ENCODE peak calls at places on chromosomes 13 and 19, in ten cellular contexts. One of them, this sample, is unnamed.
A peak's percentile ranks its signal among the peaks of the same experiment; 100 is the strongest.

GRCh38 chr19:21940684-21941083 is 70.1 kb downstream of the ZNF208 start:
- DNase-seq in endothelial cell of umbilical vein: no peak
- DNase-seq in spleen: no peak
- DNase-seq in GM12891: no peak
- DNase-seq in prostate gland: no peak
- DNase-seq in sigmoid colon: no peak
- DNase-seq in stomach: no peak
- DNase-seq in H1: no peak
- DNase-seq in transverse colon: no peak
- DNase-seq in HCT116: no peak
- DNase-seq in this sample: no peak

GRCh38 chr19:33804021-33804799 is 7.5 kb downstream of the KCTD15 start:
- DNase-seq in endothelial cell of umbilical vein: no peak
- DNase-seq in spleen: no peak
- DNase-seq in GM12891: no peak
- DNase-seq in prostate gland: peak; percentile 73
- DNase-seq in sigmoid colon: peak; percentile 94
- DNase-seq in stomach: peak; percentile 95
- DNase-seq in H1: no peak
- DNase-seq in transverse colon: peak; percentile 94
- DNase-seq in HCT116: no peak
- DNase-seq in this sample: no peak

GRCh38 chr19:16544468-16545231 is 2.4 kb upstream of the CHERP start:
- DNase-seq in endothelial cell of umbilical vein: no peak
- DNase-seq in spleen: no peak
- DNase-seq in GM12891: no peak
- DNase-seq in prostate gland: no peak
- DNase-seq in sigmoid colon: no peak
- DNase-seq in stomach: no peak
- DNase-seq in H1: no peak
- DNase-seq in transverse colon: no peak
- DNase-seq in HCT116: no peak
- DNase-seq in this sample: no peak

GRCh38 chr13:26011996-26012688 is 39.7 kb downstream of the SHISA2 start:
- DNase-seq in endothelial cell of umbilical vein: no peak
- DNase-seq in spleen: peak; percentile 82
- DNase-seq in GM12891: no peak
- DNase-seq in prostate gland: no peak
- DNase-seq in sigmoid colon: no peak
- DNase-seq in stomach: no peak
- DNase-seq in H1: no peak
- DNase-seq in transverse colon: no peak
- DNase-seq in HCT116: no peak
- DNase-seq in this sample: no peak

GRCh38 chr19:39032164-39032918 is at the start of gene FBXO27:
- DNase-seq in endothelial cell of umbilical vein: no peak
- DNase-seq in spleen: no peak
- DNase-seq in GM12891: no peak
- DNase-seq in prostate gland: peak; percentile 10
- DNase-seq in sigmoid colon: no peak
- DNase-seq in stomach: no peak
- DNase-seq in H1: no peak
- DNase-seq in transverse colon: peak; percentile 10
- DNase-seq in HCT116: peak; percentile 16
- DNase-seq in this sample: peak; percentile 54

GRCh38 chr19:4474504-4475136 is 2.5 kb downstream of the HDGFL2 start:
- DNase-seq in endothelial cell of umbilical vein: peak; percentile 75
- DNase-seq in spleen: no peak
- DNase-seq in GM12891: peak; percentile 85
- DNase-seq in prostate gland: no peak
- DNase-seq in sigmoid colon: no peak
- DNase-seq in stomach: no peak
- DNase-seq in H1: peak; percentile 68
- DNase-seq in transverse colon: no peak
- DNase-seq in HCT116: no peak
- DNase-seq in this sample: no peak

GRCh38 chr19:17125728-17126677 is 50.4 kb downstream of the MYO9B start:
- DNase-seq in endothelial cell of umbilical vein: no peak
- DNase-seq in spleen: peak; percentile 95
- DNase-seq in GM12891: peak; percentile 68
- DNase-seq in prostate gland: no peak
- DNase-seq in sigmoid colon: peak; percentile 80
- DNase-seq in stomach: peak; percentile 47
- DNase-seq in H1: no peak
- DNase-seq in transverse colon: peak; percentile 68
- DNase-seq in HCT116: no peak
- DNase-seq in this sample: peak; percentile 61

GRCh38 chr19:33831835-33832234 is 35.2 kb downstream of the KCTD15 start:
- DNase-seq in endothelial cell of umbilical vein: no peak
- DNase-seq in spleen: no peak
- DNase-seq in GM12891: no peak
- DNase-seq in prostate gland: no peak
- DNase-seq in sigmoid colon: no peak
- DNase-seq in stomach: no peak
- DNase-seq in H1: no peak
- DNase-seq in transverse colon: no peak
- DNase-seq in HCT116: no peak
- DNase-seq in this sample: no peak

DNA sequence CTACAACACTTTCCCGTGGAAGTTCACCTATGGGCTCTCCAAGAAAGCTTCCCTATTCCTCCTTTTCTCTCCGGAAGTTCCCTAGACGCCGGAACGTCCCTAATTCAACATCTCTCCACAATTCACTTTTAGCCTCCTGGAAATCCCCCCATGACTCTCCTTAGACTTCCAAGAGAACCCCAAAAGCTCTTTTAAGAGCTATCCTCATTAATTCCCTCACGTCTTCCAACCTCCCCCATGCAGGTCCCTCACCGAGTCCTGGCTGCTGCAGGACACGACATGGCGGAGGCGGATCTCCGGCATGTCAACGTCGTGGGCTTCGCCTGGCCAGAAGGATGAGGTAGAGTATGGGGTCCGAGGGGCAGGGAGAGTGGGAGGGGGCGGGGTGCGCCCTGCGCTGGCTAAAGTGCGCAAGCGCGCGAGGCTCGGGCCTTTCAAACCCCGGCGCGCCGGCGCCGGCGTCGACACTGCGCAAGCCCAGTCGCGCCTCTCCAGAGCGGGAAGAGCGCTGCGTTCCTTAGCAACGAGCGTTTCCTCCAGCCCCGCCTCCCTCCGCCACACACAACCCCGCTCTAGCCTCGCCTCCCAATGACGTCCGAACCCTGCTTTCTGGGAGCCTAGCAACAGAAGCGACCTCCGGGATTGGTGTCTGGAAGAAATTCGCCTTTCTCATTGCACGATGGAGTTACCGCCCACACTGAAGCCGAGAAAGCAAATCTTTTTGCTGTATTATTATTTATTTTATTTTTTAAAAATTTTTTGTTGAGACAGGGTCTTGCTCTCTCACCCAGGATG is at the start of the genes PINLYP and XRCC1:
- DNase-seq in endothelial cell of umbilical vein: peak; percentile 99
- DNase-seq in spleen: peak; percentile 99
- DNase-seq in GM12891: peak; percentile 97
- DNase-seq in prostate gland: peak; percentile 97
- DNase-seq in sigmoid colon: peak; percentile 99
- DNase-seq in stomach: peak; percentile 98
- DNase-seq in H1: peak; percentile 95
- DNase-seq in transverse colon: peak; percentile 98
- DNase-seq in HCT116: peak; percentile 98
- DNase-seq in this sample: peak; percentile 99
- TF ChIP-seq POLR2AphosphoS5 in endothelial cell of umbilical vein: peak; percentile 70
- TF ChIP-seq POLR2AphosphoS5 in spleen: peak; percentile 91
- TF ChIP-seq POLR2AphosphoS5 in GM12891: no peak
- TF ChIP-seq POLR2AphosphoS5 in prostate gland: peak; percentile 94
- TF ChIP-seq POLR2AphosphoS5 in sigmoid colon: peak; percentile 79
- TF ChIP-seq POLR2AphosphoS5 in stomach: peak; percentile 55
- TF ChIP-seq POLR2AphosphoS5 in H1: peak; percentile 77
- TF ChIP-seq POLR2AphosphoS5 in transverse colon: peak; percentile 55
- TF ChIP-seq POLR2AphosphoS5 in HCT116: peak; percentile 54
- TF ChIP-seq POLR2AphosphoS5 in this sample: peak; percentile 74

DNA sequence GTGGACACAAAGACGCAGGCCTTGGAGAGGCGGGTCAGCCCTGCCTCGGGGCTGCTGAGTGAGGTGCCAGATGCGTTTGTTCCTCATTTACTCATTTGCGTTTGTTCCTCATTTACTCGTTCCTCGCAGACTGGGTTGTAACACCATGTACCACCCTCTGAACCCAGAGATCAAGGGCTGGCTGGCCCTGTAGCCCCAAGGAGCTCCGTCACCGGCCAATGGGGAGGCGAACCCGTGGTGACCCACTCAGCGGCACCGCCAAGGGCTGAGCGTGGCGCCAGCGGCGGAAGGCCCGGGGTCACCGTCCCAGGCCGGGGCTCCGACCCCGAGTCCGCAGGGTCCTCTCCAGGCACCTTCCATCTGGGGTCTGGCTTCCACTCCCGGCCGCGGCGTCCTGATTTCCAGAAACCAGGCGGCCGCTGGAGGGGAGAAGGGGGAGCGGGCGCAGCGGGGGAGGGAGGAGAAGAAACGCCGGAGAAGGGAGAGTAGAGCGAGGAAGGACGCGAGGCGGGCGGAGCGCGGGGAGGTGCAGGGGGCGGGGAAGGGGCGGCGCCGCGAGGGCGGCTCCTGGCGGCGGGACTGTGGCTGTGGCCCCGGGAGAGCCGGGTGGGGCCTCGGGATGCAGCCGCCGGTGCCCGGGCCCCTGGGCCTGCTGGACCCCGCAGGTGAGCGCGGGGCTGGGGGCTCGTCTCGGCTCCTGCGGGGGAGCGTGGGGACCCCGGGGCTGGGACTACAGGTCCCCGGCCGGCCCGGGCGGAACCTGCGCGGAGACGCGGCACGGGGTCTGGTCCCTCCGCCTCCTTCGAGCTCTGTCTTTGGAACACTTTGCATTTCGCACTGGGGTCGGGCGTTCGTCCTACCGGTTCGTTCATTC is at the start of gene TMEM255B:
- DNase-seq in endothelial cell of umbilical vein: peak; percentile 81
- DNase-seq in spleen: peak; percentile 96
- DNase-seq in GM12891: peak; percentile 96
- DNase-seq in prostate gland: peak; percentile 71
- DNase-seq in sigmoid colon: peak; percentile 91
- DNase-seq in stomach: peak; percentile 88
- DNase-seq in H1: no peak
- DNase-seq in transverse colon: peak; percentile 88
- DNase-seq in HCT116: peak; percentile 10
- DNase-seq in this sample: peak; percentile 98
- TF ChIP-seq POLR2AphosphoS5 in endothelial cell of umbilical vein: peak; percentile 89
- TF ChIP-seq POLR2AphosphoS5 in spleen: peak; percentile 89
- TF ChIP-seq POLR2AphosphoS5 in GM12891: no peak
- TF ChIP-seq POLR2AphosphoS5 in prostate gland: no peak
- TF ChIP-seq POLR2AphosphoS5 in sigmoid colon: peak; percentile 33
- TF ChIP-seq POLR2AphosphoS5 in stomach: no peak
- TF ChIP-seq POLR2AphosphoS5 in H1: no peak
- TF ChIP-seq POLR2AphosphoS5 in transverse colon: no peak
- TF ChIP-seq POLR2AphosphoS5 in HCT116: no peak
- TF ChIP-seq POLR2AphosphoS5 in this sample: no peak

DNA sequence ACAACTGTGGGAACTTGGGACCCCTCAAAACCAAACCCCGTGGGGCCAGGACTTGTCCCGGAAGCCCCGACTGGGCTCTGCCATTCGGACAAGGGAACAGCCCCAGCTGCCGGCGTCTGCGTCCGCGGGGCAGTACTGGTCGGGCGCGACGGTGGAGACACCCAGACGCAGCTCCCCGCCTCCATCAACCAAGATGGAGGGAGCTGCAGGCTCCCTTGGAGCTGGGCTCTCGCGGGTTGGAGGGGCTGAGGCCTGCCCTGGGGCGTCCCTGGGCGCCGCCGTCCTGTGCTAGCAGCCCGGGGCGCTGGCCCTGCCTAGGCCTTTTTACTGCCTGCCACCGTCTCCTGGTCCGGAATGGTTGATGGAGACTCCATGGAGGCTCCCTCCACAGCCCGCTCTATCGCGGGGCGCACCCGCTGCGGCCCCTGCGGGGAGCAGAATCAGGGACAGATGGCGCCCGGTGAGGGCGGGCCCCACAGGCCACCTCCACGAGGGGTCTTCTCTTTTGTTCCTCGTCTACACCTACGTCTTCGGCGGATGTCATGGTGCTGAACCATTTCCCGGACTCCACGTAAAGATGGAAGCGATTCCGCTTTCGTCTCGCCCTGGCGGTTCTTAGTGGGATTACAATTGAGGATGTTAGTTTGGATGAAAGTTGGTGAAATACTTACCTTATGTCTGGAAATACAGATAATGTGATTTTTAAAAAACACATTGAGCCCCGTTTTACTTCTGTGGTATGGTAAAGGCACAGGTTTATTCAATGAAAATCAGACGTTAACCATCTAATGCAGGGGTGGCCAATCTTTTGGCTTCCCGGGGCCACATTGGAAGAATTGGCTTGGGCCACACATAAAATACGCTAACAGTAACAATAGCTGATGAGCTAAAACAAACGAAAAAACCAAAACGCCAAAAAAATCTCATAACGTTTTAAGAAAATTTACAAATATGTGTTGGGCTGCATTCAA is 1.2 kb upstream of the ZMYM5 start:
- DNase-seq in endothelial cell of umbilical vein: peak; percentile 75
- DNase-seq in spleen: peak; percentile 94
- DNase-seq in GM12891: peak; percentile 23
- DNase-seq in prostate gland: peak; percentile 61
- DNase-seq in sigmoid colon: peak; percentile 83
- DNase-seq in stomach: peak; percentile 70
- DNase-seq in H1: no peak
- DNase-seq in transverse colon: peak; percentile 75
- DNase-seq in HCT116: no peak
- DNase-seq in this sample: peak; percentile 92
- TF ChIP-seq POLR2AphosphoS5 in endothelial cell of umbilical vein: no peak
- TF ChIP-seq POLR2AphosphoS5 in spleen: peak; percentile 43
- TF ChIP-seq POLR2AphosphoS5 in GM12891: peak; percentile 54
- TF ChIP-seq POLR2AphosphoS5 in prostate gland: peak; percentile 30
- TF ChIP-seq POLR2AphosphoS5 in sigmoid colon: no peak
- TF ChIP-seq POLR2AphosphoS5 in stomach: peak; percentile 49
- TF ChIP-seq POLR2AphosphoS5 in H1: peak; percentile 48
- TF ChIP-seq POLR2AphosphoS5 in transverse colon: no peak
- TF ChIP-seq POLR2AphosphoS5 in HCT116: peak; percentile 15
- TF ChIP-seq POLR2AphosphoS5 in this sample: no peak

GRCh38 chr13:103926118-103926517 is 859.9 kb upstream of the SLC10A2 start:
- DNase-seq in endothelial cell of umbilical vein: no peak
- DNase-seq in spleen: no peak
- DNase-seq in GM12891: no peak
- DNase-seq in prostate gland: no peak
- DNase-seq in sigmoid colon: no peak
- DNase-seq in stomach: no peak
- DNase-seq in H1: no peak
- DNase-seq in transverse colon: no peak
- DNase-seq in HCT116: no peak
- DNase-seq in this sample: no peak

GRCh38 chr13:103935117-103935516 is 868.9 kb upstream of the SLC10A2 start:
- DNase-seq in endothelial cell of umbilical vein: no peak
- DNase-seq in spleen: no peak
- DNase-seq in GM12891: no peak
- DNase-seq in prostate gland: no peak
- DNase-seq in sigmoid colon: no peak
- DNase-seq in stomach: no peak
- DNase-seq in H1: no peak
- DNase-seq in transverse colon: no peak
- DNase-seq in HCT116: peak; percentile 6
- DNase-seq in this sample: no peak

GRCh38 chr13:103931396-103931795 is 865.2 kb upstream of the SLC10A2 start:
- DNase-seq in endothelial cell of umbilical vein: no peak
- DNase-seq in spleen: no peak
- DNase-seq in GM12891: no peak
- DNase-seq in prostate gland: no peak
- DNase-seq in sigmoid colon: no peak
- DNase-seq in stomach: no peak
- DNase-seq in H1: no peak
- DNase-seq in transverse colon: no peak
- DNase-seq in HCT116: no peak
- DNase-seq in this sample: no peak

GRCh38 chr13:103931885-103932284 is 865.7 kb upstream of the SLC10A2 start:
- DNase-seq in endothelial cell of umbilical vein: no peak
- DNase-seq in spleen: no peak
- DNase-seq in GM12891: no peak
- DNase-seq in prostate gland: no peak
- DNase-seq in sigmoid colon: no peak
- DNase-seq in stomach: no peak
- DNase-seq in H1: no peak
- DNase-seq in transverse colon: no peak
- DNase-seq in HCT116: no peak
- DNase-seq in this sample: no peak
- TF ChIP-seq POLR2AphosphoS5 in endothelial cell of umbilical vein: no peak
- TF ChIP-seq POLR2AphosphoS5 in spleen: no peak
- TF ChIP-seq POLR2AphosphoS5 in GM12891: no peak
- TF ChIP-seq POLR2AphosphoS5 in prostate gland: no peak
- TF ChIP-seq POLR2AphosphoS5 in sigmoid colon: no peak
- TF ChIP-seq POLR2AphosphoS5 in stomach: no peak
- TF ChIP-seq POLR2AphosphoS5 in H1: no peak
- TF ChIP-seq POLR2AphosphoS5 in transverse colon: no peak
- TF ChIP-seq POLR2AphosphoS5 in HCT116: no peak
- TF ChIP-seq POLR2AphosphoS5 in this sample: no peak

This sample was measured in upper lobe of left lung.